ENCODE peak calls at places on chromosomes 5 and 9, in six cellular contexts. D, I, J, V, G and T are unnamed samples.

GRCh38 chr9:100352201-100352726 is 478 bp downstream of the TEX10 start:
- DNase-seq in J (peak), I (peak), G (no peak), D (peak), V (no peak), T (peak)

GRCh38 chr9:70525553-70525952 is 111.1 kb upstream of the KLF9 start:
- DNase-seq in G (no peak), J (no peak), I (no peak), V (no peak), D (no peak), T (peak)

GRCh38 chr9:4425358-4426045 is 64.8 kb upstream of the SLC1A1 start:
- DNase-seq in I (no peak), G (no peak), V (no peak), J (peak), D (no peak), T (peak)

GRCh38 chr9:110123364-110124095 is 84.4 kb downstream of the C9orf152 start:
- DNase-seq in D (no peak), J (no peak), G (no peak), V (no peak), I (no peak), T (no peak)

GRCh38 chr9:90641090-90641489 is 1.5 kb downstream of the DIRAS2 start:
- DNase-seq in G (no peak), I (no peak), V (no peak), D (no peak), J (no peak), T (no peak)

GRCh38 chr9:88922091-88922490 is 69.2 kb upstream of the S1PR3 start:
- DNase-seq in I (no peak), V (no peak), G (no peak), D (no peak), J (no peak), T (no peak)

GRCh38 chr5:10913846-10914245 is 152.8 kb upstream of the DAP start:
- DNase-seq in V (peak), J (peak), G (no peak), D (no peak), I (no peak), T (peak)

GRCh38 chr9:137162505-137163100 is 7.2 kb downstream of the LRRC26 start:
- DNase-seq in J (peak), G (peak), I (no peak), V (no peak), D (no peak), T (peak)

GRCh38 chr9:127741831-127742434 is 6.8 kb upstream of the TOR2A start:
- DNase-seq in G (peak), V (peak), I (peak), J (peak), D (peak), T (no peak)

GRCh38 chr9:114289106-114289505 is 33.8 kb upstream of the ORM1 start:
- DNase-seq in I (peak), G (no peak), D (peak), V (no peak), J (no peak), T (no peak)

GRCh38 chr5:159286420-159287035 is 23.4 kb downstream of the UBLCP1 start:
- DNase-seq in D (no peak), V (no peak), G (no peak), J (peak), I (no peak), T (peak)

GRCh38 chr5:176737001-176737745 is 73.2 kb upstream of the UNC5A start:
- DNase-seq in D (peak), V (peak), G (no peak), J (peak), I (no peak), T (no peak)

GRCh38 chr5:127011961-127012644 is 18.3 kb downstream of the MARCHF3 start:
- DNase-seq in D (no peak), V (no peak), G (no peak), J (no peak), I (no peak), T (no peak)

GRCh38 chr5:180114304-180115003 is 42.9 kb upstream of the RNF130 start:
- DNase-seq in J (no peak), I (no peak), V (no peak), G (no peak), D (peak), T (no peak)

GRCh38 chr5:176203086-176203485 is 35.1 kb upstream of the SIMC1 start:
- DNase-seq in G (no peak), J (no peak), I (no peak), D (no peak), V (no peak), T (no peak)

GRCh38 chr5:65967288-65968066 is 41.1 kb downstream of the ERBIN start:
- DNase-seq in J (no peak), D (no peak), V (no peak), I (no peak), G (no peak), T (no peak)

GRCh38 chr5:83401122-83401620 is 70.4 kb upstream of the VCAN start:
- DNase-seq in J (no peak), V (no peak), G (no peak), D (no peak), I (no peak), T (no peak)

GRCh38 chr5:93151121-93151520 is 429.9 kb downstream of the NR2F1-AS1 start:
- DNase-seq in V (no peak), I (no peak), D (no peak), G (no peak), J (no peak), T (peak)

GRCh38 chr5:55918097-55919035 is 67.2 kb downstream of the IL31RA start:
- DNase-seq in D (no peak), V (no peak), I (no peak), J (no peak), G (peak), T (no peak)

GRCh38 chr5:34510002-34510401 is 146.1 kb upstream of the RAI14 start:
- DNase-seq in J (no peak), D (no peak), V (no peak), I (no peak), G (no peak), T (no peak)

GRCh38 chr9:2229109-2229733 is 214.1 kb downstream of the SMARCA2 start:
- DNase-seq in I (no peak), V (no peak), J (no peak), G (no peak), D (no peak), T (no peak)

GRCh38 chr9:81150016-81150625 is 539.2 kb downstream of the TLE1 start:
- DNase-seq in I (no peak), G (no peak), V (no peak), D (no peak), J (no peak), T (no peak)

GRCh38 chr5:1757511-1757910 is 42.1 kb downstream of the MRPL36 start:
- DNase-seq in G (no peak), I (no peak), V (no peak), D (peak), J (no peak), T (no peak)

GRCh38 chr9:101130089-101130488 is 101.6 kb downstream of the PLPPR1 start:
- DNase-seq in I (no peak), J (no peak), V (no peak), D (no peak), G (no peak), T (no peak)

GRCh38 chr5:98750693-98751092 is 22.8 kb upstream of the RGMB start:
- DNase-seq in V (no peak), I (no peak), G (no peak), D (no peak), J (peak), T (peak)

GRCh38 chr5:134846641-134846960 is 833 bp downstream of the C5orf24 start:
- DNase-seq in V (no peak), J (peak), G (no peak), I (peak), D (no peak), T (peak)

GRCh38 chr5:138157626-138158025 is 18.4 kb upstream of the NME5 start:
- DNase-seq in G (no peak), J (no peak), I (no peak), V (no peak), D (no peak), T (no peak)

GRCh38 chr9:131045300-131046092 is 36.5 kb downstream of the LAMC3 start:
- DNase-seq in G (no peak), D (no peak), I (no peak), J (no peak), V (no peak), T (no peak)

GRCh38 chr9:137682431-137682991 is 63.7 kb downstream of the EHMT1 start:
- DNase-seq in J (no peak), G (no peak), D (no peak), V (no peak), I (no peak), T (no peak)

GRCh38 chr5:190366-191035 is 794 bp upstream of the LRRC14B start:
- DNase-seq in I (no peak), D (peak), V (no peak), G (no peak), J (no peak), T (no peak)

GRCh38 chr5:75622564-75622963 is 11.3 kb downstream of the ANKDD1B start:
- DNase-seq in J (peak), V (peak), G (no peak), I (no peak), D (no peak), T (peak)

GRCh38 chr5:22928821-22929482 is 75.8 kb upstream of the CDH12 start:
- DNase-seq in J (no peak), D (no peak), G (no peak), I (no peak), V (no peak), T (no peak)

GRCh38 chr5:72160959-72161358 is 53.7 kb downstream of the MAP1B start:
- DNase-seq in D (no peak), I (no peak), V (no peak), J (no peak), G (no peak), T (no peak)

GRCh38 chr9:4126184-4126865 is 173.5 kb downstream of the GLIS3 start:
- DNase-seq in I (no peak), J (no peak), V (peak), G (no peak), D (no peak), T (peak)

GRCh38 chr9:34663296-34663590 is 786 bp upstream of the CCL27 start:
- DNase-seq in I (no peak), G (no peak), D (no peak), J (no peak), V (no peak), T (no peak)

GRCh38 chr5:120841830-120842229 is 377.7 kb downstream of the PRR16 start:
- DNase-seq in V (no peak), I (no peak), G (no peak), J (no peak), D (no peak), T (no peak)

GRCh38 chr5:159249158-159249557 is 13.9 kb upstream of the UBLCP1 start:
- DNase-seq in G (no peak), I (no peak), V (no peak), D (no peak), J (no peak), T (no peak)

GRCh38 chr9:4073371-4073770 is 226.5 kb downstream of the GLIS3 start:
- DNase-seq in V (no peak), J (no peak), D (no peak), G (no peak), I (no peak), T (no peak)

GRCh38 chr5:14326035-14326909 is 183.1 kb downstream of the TRIO start:
- DNase-seq in I (no peak), D (no peak), G (peak), V (no peak), J (peak), T (peak)
- TF ChIP-seq CTCF in I (peak), D (peak), G (peak), V (peak), J (peak), T (no peak)

GRCh38 chr5:81517462-81517861 is 123.5 kb upstream of the ACOT12 start:
- DNase-seq in I (no peak), D (no peak), V (no peak), G (no peak), J (no peak), T (peak)

GRCh38 chr5:81519217-81519905 is 125.4 kb upstream of the ACOT12 start:
- DNase-seq in J (no peak), D (no peak), V (no peak), G (no peak), I (no peak), T (no peak)

GRCh38 chr5:81513468-81513867 is 119.5 kb upstream of the ACOT12 start:
- DNase-seq in G (no peak), D (no peak), I (no peak), V (no peak), J (no peak), T (no peak)

GRCh38 chr5:81513982-81514381 is 120.0 kb upstream of the ACOT12 start:
- DNase-seq in I (no peak), J (no peak), D (no peak), V (no peak), G (no peak), T (peak)
- TF ChIP-seq CTCF in I (no peak), J (peak), D (no peak), V (no peak), G (no peak), T (peak)

GRCh38 chr5:125897068-125897467 is 526.1 kb upstream of the GRAMD2B start:
- DNase-seq in V (no peak), I (no peak), J (no peak), D (no peak), G (no peak), T (no peak)
- TF ChIP-seq CTCF in V (no peak), I (no peak), J (no peak), D (no peak), G (no peak), T (no peak)

DNA sequence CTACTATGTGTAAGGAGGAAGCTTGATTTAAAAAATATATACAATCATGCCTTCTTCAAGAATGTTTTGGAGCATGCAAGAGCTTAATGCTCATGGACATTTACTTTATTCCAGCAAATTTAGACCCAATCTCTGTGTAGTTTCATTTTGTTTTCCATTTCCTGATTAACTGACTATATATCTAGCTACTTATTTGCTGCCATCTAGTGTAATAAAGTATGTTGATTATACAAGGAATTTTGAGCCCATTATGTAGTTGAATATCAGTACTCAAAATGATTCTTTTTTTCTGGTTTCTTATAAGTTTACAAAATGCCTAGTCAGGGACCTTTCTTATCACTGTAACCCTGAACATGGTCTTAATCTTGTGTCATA is 100.0 kb upstream of the CCDC152 start:
- DNase-seq in I (no peak), V (no peak), J (no peak), D (no peak), G (no peak), T (peak)
- TF ChIP-seq CTCF in I (peak), V (no peak), J (peak), D (peak), G (no peak), T (peak)

GRCh38 chr5:102540251-102540812 is 41.5 kb upstream of the SLCO6A1 start:
- DNase-seq in J (no peak), I (no peak), D (no peak), V (no peak), G (no peak), T (no peak)

GRCh38 chr5:102532126-102532525 is 33.3 kb upstream of the SLCO6A1 start:
- DNase-seq in V (no peak), I (peak), D (no peak), J (no peak), G (no peak), T (no peak)

GRCh38 chr5:102539598-102539997 is 40.8 kb upstream of the SLCO6A1 start:
- DNase-seq in V (no peak), J (peak), I (no peak), G (no peak), D (no peak), T (peak)

GRCh38 chr5:102537011-102537410 is 38.2 kb upstream of the SLCO6A1 start:
- DNase-seq in D (no peak), J (no peak), G (no peak), I (no peak), V (peak), T (no peak)

DNA sequence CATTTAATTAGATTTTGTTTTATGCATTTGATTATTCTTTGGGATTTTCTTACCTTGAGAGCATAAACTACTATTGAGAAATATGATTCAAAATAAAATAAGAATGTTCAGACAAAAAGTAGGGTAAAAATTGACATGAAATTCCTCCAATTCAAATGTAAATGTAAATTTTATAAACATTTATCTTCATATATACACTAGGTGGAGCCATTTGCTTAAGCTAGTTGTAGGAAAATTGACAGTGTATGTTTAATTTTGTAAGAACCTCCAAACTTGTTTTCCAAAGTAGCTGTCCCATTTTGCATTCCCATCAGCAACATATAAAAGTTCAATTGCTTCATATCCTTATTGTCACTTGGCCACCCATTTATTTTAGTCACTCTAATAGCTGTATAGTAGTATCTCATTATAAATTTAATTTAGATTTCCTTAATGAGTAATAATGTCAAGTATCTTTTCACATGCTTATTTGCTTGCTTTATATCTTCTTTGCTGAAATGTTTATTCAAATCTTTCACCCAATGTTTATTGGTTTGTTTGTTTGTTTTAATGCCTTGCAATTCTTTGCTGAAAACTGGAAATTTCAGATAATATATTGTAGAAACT is 37.6 kb upstream of the SLCO6A1 start:
- DNase-seq in G (no peak), D (no peak), J (peak), V (peak), I (no peak), T (peak)
- TF ChIP-seq CTCF in G (peak), D (peak), J (peak), V (no peak), I (peak), T (peak)

DNA sequence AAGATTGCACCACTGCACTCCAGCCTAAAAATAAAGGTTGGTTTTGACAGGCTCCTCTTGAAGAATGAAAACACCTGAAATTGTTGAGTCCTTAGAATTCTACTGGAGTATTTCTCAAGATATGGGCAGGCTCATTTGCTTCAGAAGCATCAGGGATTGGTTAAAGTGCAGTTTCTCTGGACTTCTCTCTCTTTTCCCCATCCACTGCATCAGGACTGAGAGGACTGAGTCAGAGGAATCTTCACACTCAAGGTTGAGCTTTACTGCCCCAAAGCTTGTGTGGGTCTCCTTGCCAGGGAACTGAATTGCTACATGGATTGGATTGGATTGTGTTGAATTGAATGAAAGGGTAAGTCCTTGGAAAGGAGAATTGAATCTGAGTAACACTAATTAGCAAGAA is 7.5 kb upstream of the CCDC69 start:
- DNase-seq in J (no peak), D (no peak), G (no peak), V (no peak), I (no peak), T (no peak)
- TF ChIP-seq CTCF in J (no peak), D (no peak), G (no peak), V (no peak), I (no peak), T (no peak)

GRCh38 chr9:133730994-133731715 is 7.0 kb downstream of the SARDH start:
- DNase-seq in G (no peak), J (no peak), V (no peak), D (peak), I (no peak), T (no peak)

GRCh38 chr9:133727876-133728441 is 10.2 kb downstream of the SARDH start:
- DNase-seq in J (no peak), G (no peak), I (no peak), D (peak), V (no peak), T (no peak)

GRCh38 chr9:133728856-133729645 is 9.1 kb downstream of the SARDH start:
- DNase-seq in D (no peak), I (no peak), G (no peak), J (no peak), V (no peak), T (no peak)

GRCh38 chr9:133731876-133732321 is 6.3 kb downstream of the SARDH start:
- DNase-seq in I (no peak), G (peak), J (peak), V (no peak), D (peak), T (peak)

GRCh38 chr9:133729646-133730281 is 8.4 kb downstream of the SARDH start:
- DNase-seq in I (no peak), D (peak), V (no peak), J (no peak), G (no peak), T (no peak)
- TF ChIP-seq CTCF in I (no peak), D (no peak), V (no peak), J (no peak), G (no peak), T (no peak)

DNA sequence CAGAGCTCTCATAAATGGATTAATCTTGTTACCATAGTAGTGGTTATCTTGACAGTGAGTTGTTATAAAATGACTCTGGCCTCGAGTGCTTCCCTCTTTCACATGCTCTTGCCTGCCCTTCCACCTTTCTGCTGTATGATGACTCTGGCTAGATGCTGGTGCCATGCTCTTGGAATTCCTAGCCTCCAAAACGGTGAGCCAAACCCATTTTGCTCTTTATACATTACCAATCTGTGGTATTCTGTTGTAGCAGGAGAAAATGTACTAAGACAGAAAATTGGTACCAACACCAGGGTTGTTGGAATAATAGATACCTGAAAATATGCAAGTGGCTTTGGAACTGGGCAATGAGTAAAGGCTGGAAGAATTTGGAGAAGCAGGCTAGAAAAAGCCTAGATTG is 38.1 kb downstream of the GDA start:
- DNase-seq in I (no peak), D (no peak), G (no peak), V (no peak), J (peak), T (no peak)
- TF ChIP-seq CTCF in I (no peak), D (no peak), G (no peak), V (no peak), J (no peak), T (no peak)